ENCODE peak calls at places on chromosome 10, in ten cellular contexts. V, E, A, J, P, G, U, F, L and N are unnamed samples.

GRCh38 chr10:3889961-3890522 is 105.0 kb upstream of the KLF6 start:
- DNase-seq in V (no peak), E (peak), A (no peak), J (no peak), P (peak), G (no peak), U (no peak), F (peak), L (peak), N (no peak)

GRCh38 chr10:110010076-110011069 is 2.6 kb downstream of the ADD3 start:
- DNase-seq in V (no peak), E (peak), A (peak), J (peak), P (no peak), G (no peak), U (no peak), F (no peak), L (no peak), N (no peak)

GRCh38 chr10:14712991-14713422 is 61.7 kb downstream of the FAM107B start:
- DNase-seq in V (no peak), E (peak), A (no peak), J (no peak), P (peak), G (no peak), U (no peak), F (no peak), L (no peak), N (no peak)

GRCh38 chr10:26725837-26726727 is 28.6 kb downstream of the PDSS1 start:
- DNase-seq in V (peak), E (peak), A (peak), J (peak), P (peak), G (peak), U (no peak), F (peak), L (peak), N (peak)

GRCh38 chr10:123563581-123563855 is 102.6 kb upstream of the GPR26 start:
- DNase-seq in V (peak), E (no peak), A (no peak), J (no peak), P (no peak), G (no peak), U (no peak), F (no peak), L (no peak), N (no peak)

GRCh38 chr10:46092523-46093195 is 46.6 kb upstream of the MSMB start:
- DNase-seq in V (no peak), E (no peak), A (no peak), J (no peak), P (no peak), G (peak), U (no peak), F (no peak), L (no peak), N (no peak)

GRCh38 chr10:33265621-33266020 is 68.8 kb downstream of the NRP1 start:
- DNase-seq in V (no peak), E (no peak), A (no peak), J (no peak), P (no peak), G (no peak), U (peak), F (no peak), L (no peak), N (no peak)

GRCh38 chr10:522350-522749 is 167.1 kb downstream of the DIP2C start:
- DNase-seq in V (peak), E (no peak), A (no peak), J (no peak), P (no peak), G (no peak), U (no peak), F (no peak), L (no peak), N (no peak)

GRCh38 chr10:97869091-97870042 is 19.7 kb downstream of the GOLGA7B start:
- DNase-seq in V (peak), E (peak), A (peak), J (peak), P (peak), G (peak), U (peak), F (peak), L (peak), N (peak)

GRCh38 chr10:69506834-69507643 is 55.8 kb downstream of the TSPAN15 start:
- DNase-seq in V (peak), E (no peak), A (no peak), J (no peak), P (no peak), G (no peak), U (no peak), F (no peak), L (peak), N (peak)

GRCh38 chr10:130774871-130775270 is 536.6 kb downstream of the TCERG1L start:
- DNase-seq in V (peak), E (no peak), A (no peak), J (no peak), P (no peak), G (no peak), U (no peak), F (no peak), L (no peak), N (no peak)

GRCh38 chr10:51743146-51743545 is 43.8 kb upstream of the CSTF2T start:
- DNase-seq in V (no peak), E (peak), A (no peak), J (no peak), P (no peak), G (no peak), U (no peak), F (peak), L (no peak), N (no peak)